ENCODE peak calls at places on chromosomes 6 and 20, in five cellular contexts. G is GM12878, I is WTC11, J is K562, Q is HepG2. Y is an unnamed sample.

GRCh38 chr6:91751496-91751895 is 1164.6 kb upstream of the MAP3K7 start:
- DNase-seq in G (no peak), Q (no peak), J (no peak), I (no peak), Y (no peak)

GRCh38 chr6:168713839-168714238 is 272.9 kb downstream of the SMOC2 start:
- DNase-seq in G (no peak), I (no peak), J (peak; percentile 45), Q (peak; percentile 47), Y (peak; percentile 75)

GRCh38 chr6:158631678-158632537 is 12.6 kb downstream of the DYNLT1 start:
- DNase-seq in I (no peak), G (no peak), J (peak; percentile 80), Q (no peak), Y (peak; percentile 80)

GRCh38 chr20:34403063-34403827 is 40.2 kb downstream of the ITCH start:
- DNase-seq in G (no peak), I (no peak), J (no peak), Q (peak; percentile 78), Y (no peak)

GRCh38 chr6:14818422-14818884 is 427.4 kb upstream of the JARID2 start:
- DNase-seq in Q (no peak), J (no peak), G (no peak), I (no peak), Y (no peak)

GRCh38 chr6:69181964-69182363 is 546.9 kb downstream of the ADGRB3 start:
- DNase-seq in I (no peak), Q (no peak), J (no peak), G (no peak), Y (no peak)

GRCh38 chr6:81750660-81751387 is 1.7 kb downstream of the TENT5A start:
- DNase-seq in G (no peak), I (no peak), Q (no peak), J (no peak), Y (no peak)

GRCh38 chr6:124870611-124871201 is 91.5 kb upstream of the RNF217 start:
- DNase-seq in Q (peak; percentile 14), I (no peak), J (no peak), G (no peak), Y (no peak)

GRCh38 chr6:158819977-158820632 is 937 bp upstream of the EZR start:
- DNase-seq in Q (no peak), I (no peak), J (no peak), G (no peak), Y (no peak)

GRCh38 chr6:158751192-158751591 is 68.0 kb downstream of the EZR start:
- DNase-seq in I (no peak), G (no peak), J (no peak), Q (no peak), Y (no peak)

GRCh38 chr6:56933650-56934049 is 21.3 kb upstream of the BEND6 start:
- DNase-seq in J (no peak), Q (no peak), G (no peak), I (no peak), Y (no peak)

GRCh38 chr6:4687656-4687988 is 88.6 kb upstream of the CDYL start:
- DNase-seq in G (no peak), J (no peak), Q (no peak), I (no peak), Y (no peak)

GRCh38 chr6:144377586-144377985 is 92.5 kb downstream of the UTRN start:
- DNase-seq in Q (no peak), J (no peak), I (no peak), G (no peak), Y (no peak)

GRCh38 chr20:1334761-1335160 is 5.8 kb upstream of the SDCBP2 start:
- DNase-seq in Q (peak; percentile 63), J (peak; percentile 23), I (no peak), G (no peak), Y (peak; percentile 49)

GRCh38 chr20:10381477-10381876 is 52.5 kb downstream of the MKKS start:
- DNase-seq in Q (peak; percentile 40), I (no peak), G (no peak), J (no peak), Y (no peak)

DNA sequence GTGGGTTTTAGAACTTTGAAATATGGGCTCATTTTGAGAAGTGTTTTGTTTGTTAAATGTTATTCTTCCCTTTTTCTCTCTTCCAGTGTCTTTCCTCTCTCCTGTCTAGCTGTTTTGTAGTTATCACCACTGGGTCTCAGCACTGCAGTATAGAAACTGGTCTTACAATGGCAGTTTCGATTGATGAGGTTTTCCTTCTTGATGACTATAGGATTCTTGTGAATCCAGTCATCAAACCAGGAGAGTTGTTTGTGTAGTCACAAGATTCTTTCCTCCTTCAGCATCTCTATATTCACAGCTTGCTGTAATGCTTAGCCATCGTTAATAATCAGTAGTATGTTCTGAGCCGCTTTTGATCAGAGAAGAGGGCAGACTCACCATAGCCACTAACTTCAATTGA is 172.3 kb downstream of the OGFRL1 start:
- DNase-seq in I (no peak), J (no peak), G (no peak), Q (no peak), Y (no peak)
- TF ChIP-seq ESRRA in I (no peak), J (no peak), G (no peak), Q (no peak), Y (no peak)

GRCh38 chr6:136783495-136784270 is 8.6 kb downstream of the MAP3K5 start:
- DNase-seq in G (no peak), J (no peak), Q (no peak), I (no peak), Y (no peak)
- TF ChIP-seq ESRRA in G (peak; percentile 50), J (no peak), Q (no peak), I (no peak), Y (no peak)

DNA sequence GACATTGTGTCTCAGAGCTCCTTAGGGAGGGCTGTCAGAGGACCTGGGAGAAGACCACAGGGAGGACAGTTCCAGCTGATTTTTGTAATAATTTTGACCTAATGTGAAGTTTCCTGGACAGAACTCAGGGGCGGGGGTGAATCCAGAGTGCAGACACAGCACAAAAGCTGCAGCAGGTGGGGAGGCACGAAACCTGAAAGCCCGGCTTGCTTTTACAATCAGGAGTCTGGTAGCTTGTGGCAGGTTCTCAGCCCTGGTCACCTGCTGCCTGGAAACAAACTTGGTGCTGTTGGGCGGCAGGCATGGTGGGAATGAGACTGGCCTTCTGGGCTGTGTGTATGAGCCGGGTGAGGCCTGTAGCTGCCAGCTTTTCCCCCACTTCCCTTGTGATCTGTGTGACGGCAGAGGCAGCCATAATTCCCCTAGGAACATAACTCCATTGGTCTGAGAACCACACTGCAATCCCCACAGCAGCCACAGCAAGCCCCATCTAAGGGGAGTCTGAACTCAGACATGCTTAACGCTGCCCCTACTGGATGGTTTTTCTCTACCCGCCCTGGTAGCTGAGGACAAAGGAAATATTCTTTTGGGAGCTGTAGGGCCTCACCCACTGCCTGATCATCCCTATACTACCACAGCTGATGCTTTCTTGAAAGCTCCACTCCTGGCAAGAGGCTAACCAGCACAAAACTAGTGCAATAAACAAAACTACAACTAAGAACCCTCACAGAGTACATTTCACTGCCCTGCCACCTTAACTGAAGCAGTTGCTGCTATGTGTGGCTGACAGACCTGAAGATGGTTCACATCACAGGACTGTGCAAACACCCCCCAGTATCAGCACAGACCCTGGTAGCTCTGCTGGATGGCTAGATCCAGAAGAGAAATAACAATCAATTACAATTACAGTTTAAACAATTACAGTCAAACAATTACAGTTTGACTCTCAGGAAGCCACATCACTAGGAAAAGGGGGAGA is 1055.1 kb upstream of the GJE1 start:
- DNase-seq in G (no peak), I (peak; percentile 59), J (no peak), Q (peak; percentile 80), Y (peak; percentile 43)
- TF ChIP-seq ESRRA in G (no peak), I (no peak), J (no peak), Q (no peak), Y (no peak)

DNA sequence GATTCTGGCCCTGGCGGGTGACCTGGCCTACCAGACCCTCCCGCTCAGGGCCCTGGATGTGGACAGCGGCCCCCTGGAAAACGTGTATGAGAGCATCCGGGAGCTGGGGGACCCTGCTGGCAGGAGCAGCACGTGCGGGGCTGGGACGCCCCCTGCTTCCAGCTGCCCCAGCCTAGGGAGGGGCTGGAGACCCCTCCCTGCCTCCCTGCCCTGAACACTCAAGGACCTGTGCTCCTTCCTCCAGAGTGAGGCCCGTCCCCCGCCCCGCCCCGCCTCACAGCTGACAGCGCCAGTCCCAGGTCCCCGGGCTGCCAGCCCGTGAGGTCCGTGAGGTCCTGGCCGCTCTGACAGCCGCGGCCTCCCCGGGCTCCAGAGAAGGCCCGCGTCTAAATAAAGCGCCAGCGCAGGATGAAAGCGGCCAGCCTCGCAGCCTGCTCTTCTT is 868 bp upstream of the SLC2A4RG start:
- DNase-seq in J (peak; percentile 62), Q (peak; percentile 71), I (peak; percentile 73), G (no peak), Y (no peak)
- TF ChIP-seq ESRRA in J (no peak), Q (no peak), I (no peak), G (no peak), Y (no peak)

GRCh38 chr20:21185849-21186248 is 60.0 kb downstream of the KIZ start:
- DNase-seq in J (no peak), I (no peak), G (no peak), Q (no peak), Y (no peak)
- TF ChIP-seq ESRRA in J (no peak), I (no peak), G (no peak), Q (no peak), Y (no peak)

DNA sequence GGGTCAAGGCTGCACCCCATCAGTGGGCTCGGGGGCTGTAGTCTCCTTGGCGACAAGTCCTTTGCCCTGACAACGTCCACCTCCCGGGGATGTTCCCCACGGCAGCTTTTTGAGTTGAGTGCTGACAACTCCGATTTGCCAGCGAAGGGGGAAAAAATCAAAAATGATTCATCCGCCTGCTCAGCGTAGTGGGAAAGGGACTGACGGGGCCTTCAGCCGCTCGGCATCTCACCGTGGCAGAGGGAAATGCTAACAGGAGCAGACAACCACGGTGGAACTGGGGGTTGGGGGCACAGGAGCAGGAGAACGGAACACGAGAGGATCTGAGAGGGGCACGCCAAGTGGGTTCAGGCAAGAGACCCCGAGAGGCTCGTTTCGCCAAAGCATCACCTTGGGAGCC is 173.7 kb downstream of the TFAP2C start:
- DNase-seq in J (no peak), I (no peak), Q (no peak), G (no peak), Y (no peak)
- TF ChIP-seq ESRRA in J (no peak), I (no peak), Q (no peak), G (no peak), Y (no peak)

DNA sequence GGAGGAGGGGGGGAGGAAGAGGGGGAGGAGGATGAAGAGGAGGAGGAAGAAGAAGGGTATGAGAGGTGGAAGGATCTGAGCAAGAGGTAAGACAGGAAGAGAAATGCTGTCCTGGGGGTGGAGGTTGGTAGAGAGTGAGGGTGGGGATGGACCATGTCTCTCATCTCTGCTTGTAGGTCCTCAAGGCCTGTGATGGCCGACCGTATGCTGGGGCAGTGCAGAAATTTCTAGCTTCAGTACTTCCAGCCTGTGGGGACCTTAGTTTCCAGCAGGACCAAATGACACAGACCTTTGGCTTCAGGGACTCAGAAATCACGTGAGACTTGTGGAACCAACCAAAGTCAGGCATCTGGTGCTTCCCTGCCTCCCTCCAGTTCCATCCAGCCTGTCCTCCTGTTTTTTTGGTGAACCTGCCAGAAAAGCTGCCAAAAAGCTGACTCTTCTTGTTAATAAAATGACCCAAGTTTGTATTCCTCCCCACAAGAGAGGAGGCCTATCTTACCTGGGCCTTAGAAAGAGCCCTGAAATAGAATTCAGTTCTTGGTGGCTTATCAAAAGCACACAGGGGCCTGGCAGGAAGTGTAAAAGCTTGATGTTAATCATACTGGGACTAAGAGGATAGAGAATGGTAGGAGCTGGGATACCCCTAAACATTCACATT is 2.5 kb upstream of the C4A start:
- DNase-seq in J (no peak), I (no peak), G (no peak), Q (no peak), Y (no peak)
- TF ChIP-seq ESRRA in J (no peak), I (no peak), G (no peak), Q (no peak), Y (no peak)